ENCODE peak calls at places on chromosomes 6 and 20, in six cellular contexts. One of them, this sample, is unnamed.

GRCh38 chr20:63976980-63977391 is 2.5 kb downstream of the SAMD10 start:
- DNase-seq in GM20000: no peak
- DNase-seq in body of pancreas: no peak
- DNase-seq in progenitor cell of endocrine pancreas: no peak
- DNase-seq in upper lobe of left lung: no peak
- DNase-seq in GM13976: no peak
- DNase-seq in this sample: no peak

GRCh38 chr6:38578075-38578474 is 61.7 kb downstream of the BTBD9 start:
- DNase-seq in upper lobe of left lung: no peak
- DNase-seq in progenitor cell of endocrine pancreas: no peak
- DNase-seq in GM20000: no peak
- DNase-seq in body of pancreas: no peak
- DNase-seq in GM13976: no peak
- DNase-seq in this sample: no peak

GRCh38 chr6:160297310-160297709 is 38.7 kb upstream of the SLC22A2 start:
- DNase-seq in upper lobe of left lung: no peak
- DNase-seq in progenitor cell of endocrine pancreas: no peak
- DNase-seq in GM13976: no peak
- DNase-seq in body of pancreas: no peak
- DNase-seq in GM20000: no peak
- DNase-seq in this sample: no peak

GRCh38 chr6:35228483-35228882 is 14.7 kb downstream of the SCUBE3 start:
- DNase-seq in GM13976: no peak
- DNase-seq in upper lobe of left lung: no peak
- DNase-seq in GM20000: no peak
- DNase-seq in body of pancreas: no peak
- DNase-seq in progenitor cell of endocrine pancreas: no peak
- DNase-seq in this sample: no peak

GRCh38 chr6:169915769-169916550 is 164.5 kb downstream of the ERMARD start:
- DNase-seq in progenitor cell of endocrine pancreas: no peak
- DNase-seq in upper lobe of left lung: no peak
- DNase-seq in GM20000: no peak
- DNase-seq in GM13976: no peak
- DNase-seq in body of pancreas: no peak
- DNase-seq in this sample: no peak

GRCh38 chr6:168210239-168211107 is 109.1 kb downstream of the DACT2 start:
- DNase-seq in progenitor cell of endocrine pancreas: no peak
- DNase-seq in GM20000: no peak
- DNase-seq in upper lobe of left lung: peak; percentile 4
- DNase-seq in GM13976: no peak
- DNase-seq in body of pancreas: no peak
- DNase-seq in this sample: no peak

GRCh38 chr20:4026093-4026601 is 10.8 kb upstream of the RNF24 start:
- DNase-seq in progenitor cell of endocrine pancreas: no peak
- DNase-seq in GM13976: no peak
- DNase-seq in upper lobe of left lung: no peak
- DNase-seq in GM20000: no peak
- DNase-seq in body of pancreas: no peak
- DNase-seq in this sample: no peak

GRCh38 chr6:33860706-33861474 is 57.1 kb upstream of the MLN start:
- DNase-seq in progenitor cell of endocrine pancreas: no peak
- DNase-seq in GM13976: no peak
- DNase-seq in GM20000: no peak
- DNase-seq in body of pancreas: no peak
- DNase-seq in upper lobe of left lung: no peak
- DNase-seq in this sample: peak; percentile 44

GRCh38 chr6:161264181-161264580 is 9.7 kb downstream of the AGPAT4 start:
- DNase-seq in GM13976: no peak
- DNase-seq in progenitor cell of endocrine pancreas: no peak
- DNase-seq in GM20000: no peak
- DNase-seq in upper lobe of left lung: no peak
- DNase-seq in body of pancreas: no peak
- DNase-seq in this sample: no peak

GRCh38 chr6:20631525-20631924 is 97.3 kb downstream of the CDKAL1 start:
- DNase-seq in upper lobe of left lung: no peak
- DNase-seq in progenitor cell of endocrine pancreas: no peak
- DNase-seq in body of pancreas: no peak
- DNase-seq in GM20000: no peak
- DNase-seq in GM13976: no peak
- DNase-seq in this sample: no peak

GRCh38 chr6:158000530-158001307 is 19.1 kb downstream of the SYNJ2 start:
- DNase-seq in upper lobe of left lung: no peak
- DNase-seq in GM20000: no peak
- DNase-seq in GM13976: no peak
- DNase-seq in progenitor cell of endocrine pancreas: no peak
- DNase-seq in body of pancreas: no peak
- DNase-seq in this sample: no peak

GRCh38 chr6:33787954-33788693 is 806 bp downstream of the LEMD2 start:
- DNase-seq in GM13976: peak; percentile 86
- DNase-seq in upper lobe of left lung: peak; percentile 81
- DNase-seq in GM20000: peak; percentile 86
- DNase-seq in progenitor cell of endocrine pancreas: no peak
- DNase-seq in body of pancreas: peak; percentile 43
- DNase-seq in this sample: peak; percentile 74

GRCh38 chr6:20933057-20933792 is 399.0 kb downstream of the CDKAL1 start:
- DNase-seq in GM13976: no peak
- DNase-seq in GM20000: no peak
- DNase-seq in progenitor cell of endocrine pancreas: no peak
- DNase-seq in upper lobe of left lung: no peak
- DNase-seq in body of pancreas: no peak
- DNase-seq in this sample: no peak

GRCh38 chr6:109867970-109868358 is 110.1 kb upstream of the GPR6 start:
- DNase-seq in GM13976: no peak
- DNase-seq in GM20000: no peak
- DNase-seq in body of pancreas: no peak
- DNase-seq in progenitor cell of endocrine pancreas: no peak
- DNase-seq in upper lobe of left lung: no peak
- DNase-seq in this sample: no peak

DNA sequence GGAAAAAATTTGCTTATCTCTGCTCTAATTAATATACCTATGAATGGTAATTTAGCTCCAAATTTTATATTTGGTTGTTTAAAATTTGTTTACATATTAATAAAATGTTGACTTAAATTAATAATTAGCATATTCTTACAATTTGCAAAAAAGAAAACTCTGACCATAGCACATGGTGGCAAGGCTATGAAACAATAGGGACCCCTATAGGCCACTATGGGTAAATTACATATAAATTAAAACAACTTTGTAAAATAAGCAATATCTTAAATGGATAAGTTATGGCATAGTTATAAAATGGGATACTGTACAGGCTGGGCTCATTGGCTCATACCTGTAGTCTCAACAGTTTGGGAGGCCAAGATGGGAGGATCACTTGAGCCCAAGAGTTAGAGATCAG is 76.0 kb downstream of the MKKS start:
- DNase-seq in GM13976: no peak
- DNase-seq in GM20000: no peak
- DNase-seq in progenitor cell of endocrine pancreas: no peak
- DNase-seq in body of pancreas: no peak
- DNase-seq in upper lobe of left lung: no peak
- DNase-seq in this sample: no peak
- TF ChIP-seq CTCF in GM13976: no peak
- TF ChIP-seq CTCF in GM20000: no peak
- TF ChIP-seq CTCF in progenitor cell of endocrine pancreas: peak; percentile 34
- TF ChIP-seq CTCF in body of pancreas: peak; percentile 31
- TF ChIP-seq CTCF in upper lobe of left lung: no peak
- TF ChIP-seq CTCF in this sample: peak; percentile 42

GRCh38 chr20:50634191-50634590 is 57.2 kb downstream of the RIPOR3 start:
- DNase-seq in progenitor cell of endocrine pancreas: no peak
- DNase-seq in GM20000: no peak
- DNase-seq in upper lobe of left lung: no peak
- DNase-seq in GM13976: no peak
- DNase-seq in body of pancreas: no peak
- DNase-seq in this sample: no peak

GRCh38 chr20:50633361-50633760 is 58.0 kb downstream of the RIPOR3 start:
- DNase-seq in GM20000: no peak
- DNase-seq in progenitor cell of endocrine pancreas: no peak
- DNase-seq in body of pancreas: no peak
- DNase-seq in GM13976: no peak
- DNase-seq in upper lobe of left lung: no peak
- DNase-seq in this sample: no peak

GRCh38 chr20:50636601-50637539 is 54.5 kb downstream of the RIPOR3 start:
- DNase-seq in body of pancreas: no peak
- DNase-seq in GM20000: no peak
- DNase-seq in progenitor cell of endocrine pancreas: no peak
- DNase-seq in upper lobe of left lung: no peak
- DNase-seq in GM13976: peak; percentile 15
- DNase-seq in this sample: no peak

GRCh38 chr20:50635014-50635557 is 56.3 kb downstream of the RIPOR3 start:
- DNase-seq in body of pancreas: no peak
- DNase-seq in progenitor cell of endocrine pancreas: no peak
- DNase-seq in GM13976: no peak
- DNase-seq in GM20000: no peak
- DNase-seq in upper lobe of left lung: no peak
- DNase-seq in this sample: no peak

GRCh38 chr20:50635676-50636600 is 55.4 kb downstream of the RIPOR3 start:
- DNase-seq in GM13976: peak; percentile 86
- DNase-seq in GM20000: peak; percentile 73
- DNase-seq in progenitor cell of endocrine pancreas: peak; percentile 50
- DNase-seq in upper lobe of left lung: peak; percentile 64
- DNase-seq in body of pancreas: peak; percentile 82
- DNase-seq in this sample: peak; percentile 78
- TF ChIP-seq CTCF in GM13976: peak; percentile 88
- TF ChIP-seq CTCF in GM20000: peak; percentile 67
- TF ChIP-seq CTCF in progenitor cell of endocrine pancreas: peak; percentile 88
- TF ChIP-seq CTCF in upper lobe of left lung: peak; percentile 91
- TF ChIP-seq CTCF in body of pancreas: peak; percentile 82
- TF ChIP-seq CTCF in this sample: peak; percentile 86

DNA sequence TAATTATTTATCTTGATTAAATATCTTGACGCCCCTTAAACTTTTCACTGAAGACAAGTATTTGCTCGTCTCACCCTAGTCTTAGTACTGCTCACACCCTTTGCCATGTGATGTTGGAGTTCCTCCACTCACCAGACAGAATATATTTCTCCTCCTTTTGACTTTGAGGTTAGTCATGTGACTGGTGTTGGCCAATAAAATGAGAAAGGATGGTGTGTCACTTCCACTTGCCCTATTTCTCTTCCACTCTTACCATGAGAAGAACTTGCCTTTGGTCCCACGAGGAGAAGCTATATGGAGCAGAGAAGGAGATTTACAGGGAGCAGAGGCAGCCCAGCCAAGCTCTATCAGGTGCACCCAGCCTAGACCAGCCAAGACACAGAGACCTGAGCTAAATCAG is 64.9 kb upstream of the TAB2 start:
- DNase-seq in body of pancreas: no peak
- DNase-seq in upper lobe of left lung: no peak
- DNase-seq in progenitor cell of endocrine pancreas: no peak
- DNase-seq in GM20000: no peak
- DNase-seq in GM13976: no peak
- DNase-seq in this sample: no peak
- TF ChIP-seq CTCF in body of pancreas: no peak
- TF ChIP-seq CTCF in upper lobe of left lung: no peak
- TF ChIP-seq CTCF in progenitor cell of endocrine pancreas: no peak
- TF ChIP-seq CTCF in GM20000: no peak
- TF ChIP-seq CTCF in GM13976: no peak
- TF ChIP-seq CTCF in this sample: no peak

DNA sequence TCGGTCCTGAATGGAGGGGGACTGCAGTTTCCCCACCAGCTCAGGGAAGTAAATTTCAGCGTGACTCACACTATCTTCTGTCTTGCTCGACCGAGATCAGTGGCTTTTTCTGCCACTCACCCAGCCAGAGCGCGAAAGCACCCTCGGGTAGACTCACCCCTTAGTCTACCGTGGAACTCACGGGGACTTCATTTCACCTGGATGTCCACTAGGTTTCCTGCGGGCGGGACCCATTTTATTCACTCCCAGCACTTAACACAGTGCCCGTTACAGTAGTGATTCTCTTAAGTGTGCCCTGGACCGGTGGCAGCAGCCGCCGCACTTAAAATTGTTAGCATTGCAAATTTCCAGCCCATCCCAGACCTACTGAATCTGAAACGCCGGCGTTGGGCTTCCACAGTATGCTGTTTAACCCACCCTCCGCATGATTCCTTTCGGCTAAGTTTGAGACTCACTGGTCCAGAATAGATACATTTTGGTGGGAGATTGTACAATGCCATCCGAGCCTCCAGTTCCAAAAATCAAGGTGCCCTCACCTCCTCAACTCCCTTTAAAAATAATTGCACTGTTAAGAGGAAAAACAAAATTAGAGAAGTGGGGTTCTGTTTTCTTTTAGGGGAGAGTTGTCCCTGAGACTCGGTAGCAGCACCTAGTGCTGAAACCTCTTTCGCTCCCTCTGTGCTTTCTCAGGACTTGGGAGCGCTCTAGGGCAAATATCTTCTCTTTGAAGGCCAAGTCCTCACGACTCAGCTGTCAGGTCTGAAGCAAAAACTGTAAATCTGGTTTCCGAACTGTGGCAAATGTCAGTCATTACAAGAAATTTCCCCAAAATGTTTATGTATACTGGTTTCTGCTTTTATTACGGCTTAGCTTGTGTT is 1.0 kb downstream of the SMPDL3A start:
- DNase-seq in body of pancreas: no peak
- DNase-seq in GM13976: peak; percentile 51
- DNase-seq in progenitor cell of endocrine pancreas: no peak
- DNase-seq in upper lobe of left lung: peak; percentile 44
- DNase-seq in GM20000: peak; percentile 57
- DNase-seq in this sample: peak; percentile 61
- TF ChIP-seq CTCF in body of pancreas: no peak
- TF ChIP-seq CTCF in GM13976: no peak
- TF ChIP-seq CTCF in progenitor cell of endocrine pancreas: no peak
- TF ChIP-seq CTCF in upper lobe of left lung: no peak
- TF ChIP-seq CTCF in GM20000: no peak
- TF ChIP-seq CTCF in this sample: no peak

GRCh38 chr6:14537061-14537460 is 419.5 kb downstream of the CD83 start:
- DNase-seq in body of pancreas: no peak
- DNase-seq in GM13976: no peak
- DNase-seq in progenitor cell of endocrine pancreas: no peak
- DNase-seq in upper lobe of left lung: no peak
- DNase-seq in GM20000: no peak
- DNase-seq in this sample: no peak
- TF ChIP-seq CTCF in body of pancreas: no peak
- TF ChIP-seq CTCF in GM13976: no peak
- TF ChIP-seq CTCF in progenitor cell of endocrine pancreas: no peak
- TF ChIP-seq CTCF in upper lobe of left lung: no peak
- TF ChIP-seq CTCF in GM20000: no peak
- TF ChIP-seq CTCF in this sample: no peak

DNA sequence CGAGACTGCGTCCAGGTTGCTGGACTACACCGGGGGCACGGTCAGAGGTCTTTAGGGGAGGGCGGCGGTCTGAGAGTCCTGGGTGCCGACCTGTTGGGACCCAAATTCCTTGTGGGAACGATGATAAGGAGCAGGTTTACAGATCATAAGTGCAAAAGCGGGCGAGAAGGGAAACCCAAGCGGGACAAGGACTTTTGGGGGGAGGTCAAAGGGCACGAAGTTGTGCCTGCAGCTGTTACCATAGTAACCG is 350 bp upstream of the GNL1 start:
- DNase-seq in progenitor cell of endocrine pancreas: peak; percentile 53
- DNase-seq in GM13976: peak; percentile 93
- DNase-seq in GM20000: peak; percentile 89
- DNase-seq in upper lobe of left lung: peak; percentile 94
- DNase-seq in body of pancreas: peak; percentile 86
- DNase-seq in this sample: peak; percentile 95
- TF ChIP-seq CTCF in progenitor cell of endocrine pancreas: no peak
- TF ChIP-seq CTCF in GM13976: no peak
- TF ChIP-seq CTCF in GM20000: no peak
- TF ChIP-seq CTCF in upper lobe of left lung: no peak
- TF ChIP-seq CTCF in body of pancreas: no peak
- TF ChIP-seq CTCF in this sample: no peak

This sample was measured in activated CD8-positive, alpha-beta T cell treated with anti-CD3 and anti-CD28 coated beads for 36 hours.